ENCODE peak calls at places on chromosomes 16 and 17, in seven cellular contexts. P, L, O, N, M, W and I are unnamed samples.

GRCh38 chr16:7361416-7362129 is 28.9 kb downstream of the RBFOX1 start:
- DNase-seq in M (no peak), P (no peak), N (no peak), O (no peak), W (no peak), L (no peak), I (no peak)

GRCh38 chr16:84983308-84983707 is 28.0 kb downstream of the ZDHHC7 start:
- DNase-seq in M (no peak), P (no peak), O (no peak), W (no peak), L (no peak), N (peak; percentile 52), I (no peak)

GRCh38 chr16:57838161-57838560 is 35.9 kb upstream of the KIFC3 start:
- DNase-seq in N (no peak), W (no peak), M (no peak), L (no peak), O (no peak), P (no peak), I (no peak)

GRCh38 chr17:36144981-36145729 is 31.3 kb downstream of the TBC1D3B start:
- DNase-seq in N (no peak), L (no peak), W (no peak), M (no peak), O (no peak), P (no peak), I (no peak)

GRCh38 chr17:58630883-58631522 is 60.8 kb downstream of the TEX14 start:
- DNase-seq in N (peak; percentile 28), W (no peak), L (peak; percentile 66), O (no peak), P (no peak), M (no peak), I (peak; percentile 73)

GRCh38 chr16:69709456-69710084 is 16.8 kb downstream of the NQO1 start:
- DNase-seq in O (peak; percentile 73), M (no peak), N (no peak), W (peak; percentile 58), P (peak; percentile 73), L (peak; percentile 75), I (no peak)

GRCh38 chr16:82169861-82170845 is at the start of gene MPHOSPH6:
- DNase-seq in N (peak; percentile 88), O (peak; percentile 86), P (peak; percentile 91), M (peak; percentile 95), L (peak; percentile 97), W (peak; percentile 89), I (peak; percentile 91)

GRCh38 chr16:19804538-19805323 is 79.9 kb downstream of the GPRC5B start:
- DNase-seq in P (no peak), N (peak; percentile 67), W (peak; percentile 15), O (no peak), L (no peak), M (peak; percentile 65), I (peak; percentile 67)

GRCh38 chr17:7483238-7484066 is 714 bp upstream of the POLR2A start:
- DNase-seq in P (peak; percentile 96), O (peak; percentile 93), W (peak; percentile 97), N (peak; percentile 98), L (peak; percentile 96), M (peak; percentile 97), I (peak; percentile 98)

GRCh38 chr17:63437287-63438091 is 8.6 kb downstream of the CYB561 start:
- DNase-seq in O (no peak), M (no peak), W (no peak), L (no peak), P (no peak), N (no peak), I (no peak)

GRCh38 chr16:84617068-84617630 is 729 bp downstream of the COTL1 start:
- DNase-seq in M (peak; percentile 75), W (peak; percentile 53), P (no peak), N (peak; percentile 35), L (peak; percentile 43), O (no peak), I (no peak)

GRCh38 chr17:39101139-39101538 is 50.3 kb downstream of the PLXDC1 start:
- DNase-seq in O (no peak), N (no peak), M (no peak), L (no peak), W (no peak), P (no peak), I (no peak)

GRCh38 chr17:5661486-5662125 is 77.3 kb upstream of the NLRP1 start:
- DNase-seq in M (peak; percentile 24), N (no peak), L (no peak), W (no peak), P (no peak), O (no peak), I (no peak)

GRCh38 chr17:8618825-8619224 is 11.7 kb downstream of the MYH10 start:
- DNase-seq in N (no peak), P (no peak), O (no peak), M (no peak), W (no peak), L (no peak), I (no peak)

GRCh38 chr17:11948791-11949190 is 48.5 kb downstream of the ZNF18 start:
- DNase-seq in W (no peak), O (peak; percentile 86), L (peak; percentile 35), N (no peak), P (peak; percentile 22), M (no peak), I (no peak)

GRCh38 chr16:70304892-70305448 is 6.0 kb downstream of the DDX19B start:
- DNase-seq in L (no peak), W (no peak), O (no peak), M (no peak), P (no peak), N (no peak), I (no peak)

GRCh38 chr17:29617481-29618271 is 5.0 kb downstream of the CORO6 start:
- DNase-seq in P (peak; percentile 86), M (peak; percentile 85), N (no peak), O (peak; percentile 49), W (peak; percentile 85), L (peak; percentile 83), I (no peak)

GRCh38 chr16:12387786-12388185 is 411.3 kb downstream of the SNX29 start:
- DNase-seq in O (no peak), W (no peak), P (no peak), M (no peak), N (no peak), L (no peak), I (no peak)

GRCh38 chr16:88927010-88927409 is 50.0 kb downstream of the CBFA2T3 start:
- DNase-seq in O (no peak), M (no peak), P (no peak), N (no peak), L (no peak), W (no peak), I (no peak)

GRCh38 chr17:73371285-73371684 is 59.5 kb upstream of the CDC42EP4 start:
- DNase-seq in W (no peak), M (no peak), P (no peak), O (peak; percentile 92), L (no peak), N (no peak), I (no peak)

GRCh38 chr17:66397486-66397885 is 95.1 kb downstream of the PRKCA start:
- DNase-seq in L (no peak), N (no peak), M (no peak), P (no peak), O (no peak), W (no peak), I (no peak)

GRCh38 chr17:15456972-15457722 is 10.3 kb downstream of the CDRT4 start:
- DNase-seq in O (peak; percentile 84), W (no peak), P (no peak), L (peak; percentile 82), M (peak; percentile 79), N (peak; percentile 69), I (peak; percentile 70)

GRCh38 chr17:740240-741055 is 8.1 kb downstream of the TLCD3A start:
- DNase-seq in P (no peak), O (no peak), W (peak; percentile 16), N (no peak), L (no peak), M (no peak), I (no peak)

DNA sequence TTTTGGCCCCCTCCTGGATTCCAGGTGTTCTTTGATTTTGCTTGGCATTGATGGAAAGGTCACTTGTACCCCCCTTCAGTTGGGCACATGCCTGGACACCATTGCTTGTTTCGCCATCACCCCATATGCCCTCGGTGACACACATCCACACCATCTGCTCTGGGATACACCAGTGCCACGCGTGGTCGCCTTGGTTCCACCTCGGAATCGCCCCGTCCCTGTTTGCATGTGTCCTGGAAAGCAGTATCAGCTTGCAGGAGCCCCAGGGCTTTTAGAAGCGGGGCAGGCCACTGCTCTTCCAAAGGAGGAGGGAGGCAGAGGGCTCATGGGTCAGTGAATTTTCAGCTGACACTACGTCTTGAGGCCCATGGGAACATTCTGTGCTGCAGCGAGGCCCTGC is 607.9 kb downstream of the KCNJ18 start:
- DNase-seq in O (no peak), M (no peak), P (no peak), L (no peak), N (no peak), W (no peak), I (no peak)
- H3K9me3 ChIP-seq in O (peaks cover 43% of the 10 kb centered on the region), M (no peaks in the 10 kb centered on the region), P (peaks cover 4% of the 10 kb centered on the region), L (no peaks in the 10 kb centered on the region), N (no peaks in the 10 kb centered on the region), W (no peaks in the 10 kb centered on the region), I (no peaks in the 10 kb centered on the region)

GRCh38 chr16:86577314-86577971 is 906 bp upstream of the FOXL1 start:
- DNase-seq in O (peak; percentile 96), N (no peak), M (peak; percentile 74), L (peak; percentile 31), P (no peak), W (no peak), I (no peak)

GRCh38 chr16:86579268-86580062 is 1.1 kb downstream of the FOXL1 start:
- DNase-seq in P (no peak), M (no peak), W (no peak), L (no peak), N (no peak), O (no peak), I (no peak)

GRCh38 chr16:86580063-86580797 is 1.9 kb downstream of the FOXL1 start:
- DNase-seq in N (no peak), W (no peak), M (no peak), O (peak; percentile 54), L (no peak), P (no peak), I (no peak)

GRCh38 chr16:86578056-86578455 is 293 bp upstream of the FOXL1 start:
- DNase-seq in O (peak; percentile 99), N (no peak), P (no peak), L (peak; percentile 48), W (no peak), M (no peak), I (no peak)

GRCh38 chr16:86578499-86579267 is at the start of gene FOXL1:
- DNase-seq in L (peak; percentile 51), P (no peak), W (no peak), N (no peak), O (peak; percentile 80), M (no peak), I (no peak)
- H3K27ac ChIP-seq in L (peak within 1 kb of the TSS; percentile 85), P (peak within 1 kb of the TSS; percentile 82), W (no peak within 1 kb of the TSS), N (peak within 1 kb of the TSS; percentile 95), O (peak within 1 kb of the TSS; percentile 99), M (peak within 1 kb of the TSS; percentile 99), I (peak within 1 kb of the TSS; percentile 81)

DNA sequence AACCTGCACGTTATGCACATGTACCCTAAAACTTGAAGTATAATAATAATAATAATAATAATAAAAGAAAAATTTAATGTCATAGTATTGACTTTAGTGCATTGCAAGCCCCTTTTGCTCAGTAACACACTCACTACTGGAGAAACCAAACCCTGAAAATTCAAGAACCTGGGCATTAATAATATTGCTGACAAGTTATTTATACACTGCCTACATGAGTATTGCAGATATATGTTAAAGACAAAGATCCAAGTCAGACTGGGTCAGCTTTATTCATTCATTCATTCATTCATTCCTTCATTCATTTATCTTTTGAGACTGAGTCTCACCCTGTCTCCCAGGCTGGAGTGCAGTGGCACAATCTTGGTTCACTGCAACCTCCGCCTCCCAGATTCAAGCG is 1711.2 kb downstream of the TP53TG3F start:
- DNase-seq in O (no peak), L (no peak), P (no peak), N (no peak), M (no peak), W (no peak), I (no peak)
- H3K9me3 ChIP-seq in O (peaks cover 17% of the 10 kb centered on the region), L (no peaks in the 10 kb centered on the region), P (no peaks in the 10 kb centered on the region), N (no peaks in the 10 kb centered on the region), M (no peaks in the 10 kb centered on the region), W (no peaks in the 10 kb centered on the region), I (no peaks in the 10 kb centered on the region)

GRCh38 chr16:265711-266110 is 10.0 kb downstream of the RGS11 start:
- DNase-seq in P (no peak), L (no peak), N (no peak), O (no peak), W (no peak), M (no peak), I (no peak)
- H3K27ac ChIP-seq in P (no peak overlapping the region), L (no peak overlapping the region), N (no peak overlapping the region), O (no peak overlapping the region), W (no peak overlapping the region), M (no peak overlapping the region), I (peak overlapping the region; percentile 8)